ENCODE peak calls at places on chromosomes 5 and 9, in five cellular contexts. One of them, this sample, is unnamed.

GRCh38 chr5:143041461-143041860 is 271.3 kb downstream of the ARHGAP26 start:
- DNase-seq in upper lobe of right lung: no peak
- DNase-seq in A673: no peak
- DNase-seq in transverse colon: no peak
- DNase-seq in uterus: no peak
- DNase-seq in this sample: no peak

GRCh38 chr5:6720561-6720921 is 7.3 kb downstream of the TENT4A start:
- DNase-seq in transverse colon: no peak
- DNase-seq in A673: no peak
- DNase-seq in uterus: no peak
- DNase-seq in upper lobe of right lung: no peak
- DNase-seq in this sample: no peak

GRCh38 chr5:91742504-91742903 is 359.4 kb upstream of the ARRDC3 start:
- DNase-seq in A673: no peak
- DNase-seq in transverse colon: no peak
- DNase-seq in upper lobe of right lung: no peak
- DNase-seq in uterus: no peak
- DNase-seq in this sample: no peak

GRCh38 chr9:126471084-126471611 is 142.6 kb upstream of the LMX1B start:
- DNase-seq in upper lobe of right lung: peak
- DNase-seq in uterus: no peak
- DNase-seq in transverse colon: peak
- DNase-seq in A673: no peak
- DNase-seq in this sample: no peak

GRCh38 chr9:126420643-126421564 is 94.3 kb downstream of the MVB12B start:
- DNase-seq in uterus: no peak
- DNase-seq in upper lobe of right lung: no peak
- DNase-seq in transverse colon: no peak
- DNase-seq in A673: no peak
- DNase-seq in this sample: peak

GRCh38 chr5:14444988-14445387 is 136.6 kb upstream of the OTULINL start:
- DNase-seq in upper lobe of right lung: no peak
- DNase-seq in transverse colon: no peak
- DNase-seq in uterus: no peak
- DNase-seq in A673: no peak
- DNase-seq in this sample: no peak

GRCh38 chr5:141848771-141849370 is 29.3 kb downstream of the PCDH1 start:
- DNase-seq in upper lobe of right lung: peak
- DNase-seq in A673: no peak
- DNase-seq in transverse colon: peak
- DNase-seq in uterus: peak
- DNase-seq in this sample: peak

GRCh38 chr9:113990975-113991471 is 87.1 kb downstream of the AMBP start:
- DNase-seq in upper lobe of right lung: no peak
- DNase-seq in A673: no peak
- DNase-seq in uterus: no peak
- DNase-seq in transverse colon: no peak
- DNase-seq in this sample: peak

GRCh38 chr5:537621-538071 is 13.4 kb upstream of the SLC9A3 start:
- DNase-seq in A673: no peak
- DNase-seq in transverse colon: no peak
- DNase-seq in upper lobe of right lung: no peak
- DNase-seq in uterus: no peak
- DNase-seq in this sample: no peak

GRCh38 chr5:78591227-78591626 is 57.3 kb downstream of the LHFPL2 start:
- DNase-seq in transverse colon: no peak
- DNase-seq in A673: no peak
- DNase-seq in uterus: no peak
- DNase-seq in upper lobe of right lung: no peak
- DNase-seq in this sample: no peak

GRCh38 chr5:64292611-64293215 is 127.1 kb downstream of the RNF180 start:
- DNase-seq in transverse colon: no peak
- DNase-seq in A673: no peak
- DNase-seq in upper lobe of right lung: no peak
- DNase-seq in uterus: no peak
- DNase-seq in this sample: no peak

GRCh38 chr9:34869390-34869789 is 88.7 kb upstream of the PHF24 start:
- DNase-seq in A673: peak
- DNase-seq in upper lobe of right lung: no peak
- DNase-seq in uterus: no peak
- DNase-seq in transverse colon: no peak
- DNase-seq in this sample: no peak

GRCh38 chr5:61330341-61330878 is 1.6 kb upstream of the ZSWIM6 start:
- DNase-seq in transverse colon: peak
- DNase-seq in uterus: peak
- DNase-seq in upper lobe of right lung: no peak
- DNase-seq in A673: peak
- DNase-seq in this sample: peak

GRCh38 chr9:93127395-93127911 is 6.6 kb downstream of the NINJ1 start:
- DNase-seq in upper lobe of right lung: peak
- DNase-seq in transverse colon: peak
- DNase-seq in uterus: peak
- DNase-seq in A673: no peak
- DNase-seq in this sample: no peak

GRCh38 chr9:133334161-133334560 is 1.8 kb downstream of the SURF6 start:
- DNase-seq in A673: no peak
- DNase-seq in uterus: no peak
- DNase-seq in upper lobe of right lung: peak
- DNase-seq in transverse colon: peak
- DNase-seq in this sample: no peak

GRCh38 chr5:172385164-172385563 is 69.2 kb downstream of the SH3PXD2B start:
- DNase-seq in uterus: no peak
- DNase-seq in transverse colon: no peak
- DNase-seq in A673: no peak
- DNase-seq in upper lobe of right lung: no peak
- DNase-seq in this sample: peak

GRCh38 chr5:150625164-150625535 is 15.3 kb upstream of the SYNPO start:
- DNase-seq in upper lobe of right lung: peak
- DNase-seq in transverse colon: no peak
- DNase-seq in A673: no peak
- DNase-seq in uterus: peak
- DNase-seq in this sample: no peak

GRCh38 chr9:36812556-36812955 is 221.5 kb downstream of the PAX5 start:
- DNase-seq in transverse colon: no peak
- DNase-seq in A673: no peak
- DNase-seq in uterus: no peak
- DNase-seq in upper lobe of right lung: no peak
- DNase-seq in this sample: no peak

GRCh38 chr5:111631328-111631727 is 119.0 kb upstream of the STARD4 start:
- DNase-seq in A673: no peak
- DNase-seq in uterus: no peak
- DNase-seq in upper lobe of right lung: no peak
- DNase-seq in transverse colon: no peak
- DNase-seq in this sample: no peak
- H3K4me3 ChIP-seq in A673: no peak
- H3K4me3 ChIP-seq in uterus: no peak
- H3K4me3 ChIP-seq in upper lobe of right lung: no peak
- H3K4me3 ChIP-seq in transverse colon: no peak
- H3K4me3 ChIP-seq in this sample: no peak

DNA sequence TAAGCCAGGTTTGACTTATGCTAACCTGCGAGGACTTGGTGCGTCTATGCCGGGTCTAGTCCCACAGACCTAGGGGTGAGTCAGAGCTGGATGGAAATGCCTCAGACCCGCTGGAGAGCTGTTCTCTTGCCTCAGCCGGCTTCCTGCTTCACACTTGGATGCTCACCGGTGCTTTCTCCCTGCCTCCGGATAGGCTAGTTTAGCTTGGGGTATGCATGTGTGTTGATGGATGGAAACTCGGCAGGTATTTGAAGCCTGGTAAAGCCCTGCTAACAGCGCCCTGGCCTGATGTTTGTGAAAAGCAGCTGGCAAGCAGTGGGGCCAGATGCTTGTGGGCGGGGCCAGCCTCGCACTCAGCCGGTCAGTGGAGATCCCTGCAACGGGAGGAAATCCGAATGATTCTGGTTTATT is 29.3 kb downstream of the PRRC2B start:
- DNase-seq in uterus: peak
- DNase-seq in A673: no peak
- DNase-seq in transverse colon: peak
- DNase-seq in upper lobe of right lung: no peak
- DNase-seq in this sample: peak
- H3K27ac ChIP-seq in uterus: peak
- H3K27ac ChIP-seq in A673: no peak
- H3K27ac ChIP-seq in transverse colon: peak
- H3K27ac ChIP-seq in upper lobe of right lung: peak
- H3K27ac ChIP-seq in this sample: peak

GRCh38 chr9:136644343-136644592 is 18.4 kb upstream of the EGFL7 start:
- DNase-seq in A673: peak
- DNase-seq in transverse colon: peak
- DNase-seq in uterus: peak
- DNase-seq in upper lobe of right lung: peak
- DNase-seq in this sample: peak
- H3K4me3 ChIP-seq in A673: peak
- H3K4me3 ChIP-seq in transverse colon: no peak
- H3K4me3 ChIP-seq in uterus: no peak
- H3K4me3 ChIP-seq in upper lobe of right lung: peak
- H3K4me3 ChIP-seq in this sample: peak

GRCh38 chr5:133930061-133930823 is 38.2 kb downstream of the C5orf15 start:
- DNase-seq in upper lobe of right lung: no peak
- DNase-seq in transverse colon: peak
- DNase-seq in A673: no peak
- DNase-seq in uterus: no peak
- DNase-seq in this sample: no peak
- H3K27ac ChIP-seq in upper lobe of right lung: no peak
- H3K27ac ChIP-seq in transverse colon: no peak
- H3K27ac ChIP-seq in A673: no peak
- H3K27ac ChIP-seq in uterus: no peak
- H3K27ac ChIP-seq in this sample: peak

DNA sequence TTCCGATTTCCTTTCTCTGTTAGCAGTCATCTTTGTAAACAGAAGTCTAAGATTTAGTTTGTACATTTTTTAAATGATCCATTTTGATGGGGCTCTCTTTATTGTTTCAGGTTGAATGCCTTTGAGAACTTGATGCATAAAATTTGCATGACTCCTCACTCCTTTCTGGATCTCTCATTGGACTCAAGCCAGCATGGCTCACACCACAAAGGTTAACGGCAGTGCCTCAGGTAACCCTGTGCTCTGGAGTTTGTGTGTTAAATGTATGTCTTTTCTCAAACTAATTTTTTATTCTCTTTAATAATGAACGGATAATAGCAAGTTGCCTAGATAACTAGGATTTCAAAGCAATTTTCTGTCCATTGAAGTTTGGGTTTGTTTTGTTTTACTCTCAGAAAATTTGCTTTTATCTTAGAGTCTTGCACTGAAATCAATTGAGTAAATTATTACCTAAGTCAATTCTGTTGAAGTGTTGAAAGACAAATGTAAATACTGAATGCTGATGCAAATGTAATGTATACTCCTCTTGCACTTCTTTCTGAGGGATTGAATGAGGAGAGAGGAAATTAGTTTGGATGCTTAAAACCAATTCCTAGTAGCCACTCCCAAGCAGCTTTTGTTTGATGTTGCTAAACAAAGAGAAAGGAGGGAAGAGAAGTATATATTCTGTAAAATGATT is 164.6 kb upstream of the DMRT1 start:
- DNase-seq in transverse colon: no peak
- DNase-seq in uterus: no peak
- DNase-seq in upper lobe of right lung: no peak
- DNase-seq in A673: no peak
- DNase-seq in this sample: no peak
- H3K4me3 ChIP-seq in transverse colon: peak
- H3K4me3 ChIP-seq in uterus: peak
- H3K4me3 ChIP-seq in upper lobe of right lung: peak
- H3K4me3 ChIP-seq in A673: peak
- H3K4me3 ChIP-seq in this sample: peak

DNA sequence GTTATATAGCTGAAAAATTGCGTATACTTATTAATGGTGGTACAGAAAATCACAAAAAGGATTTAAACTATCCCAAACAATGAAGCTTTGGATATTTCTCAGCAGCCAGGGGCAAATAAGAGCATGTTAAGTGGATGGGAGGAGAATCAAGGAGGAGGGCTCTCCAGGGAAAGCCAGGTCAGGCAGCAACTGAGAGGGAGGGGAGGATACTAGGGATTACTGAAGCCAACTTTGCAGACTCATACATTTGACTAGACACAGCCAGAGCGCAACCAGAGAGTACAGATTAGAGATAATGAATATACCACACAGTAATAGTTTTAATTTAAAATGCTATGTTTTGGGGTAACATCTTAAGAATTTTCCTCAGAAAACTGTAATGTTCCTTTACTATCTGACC is 360.2 kb downstream of the HCN1 start:
- DNase-seq in uterus: no peak
- DNase-seq in A673: no peak
- DNase-seq in upper lobe of right lung: no peak
- DNase-seq in transverse colon: no peak
- DNase-seq in this sample: no peak
- H3K27ac ChIP-seq in uterus: no peak
- H3K27ac ChIP-seq in A673: no peak
- H3K27ac ChIP-seq in upper lobe of right lung: no peak
- H3K27ac ChIP-seq in transverse colon: no peak
- H3K27ac ChIP-seq in this sample: no peak